ENCODE peak calls at places on chromosomes 12 and 14, in nine cellular contexts. O is ascending aorta, X is brain microvascular endothelial cell, K is foreskin fibroblast, Q is left lung, V is IMR-90, P is adrenal gland, U is pancreas, N is Caco-2. R is an unnamed sample.

GRCh38 chr14:99562848-99563748 is 40.9 kb downstream of the CCDC85C start:
- DNase-seq in O (no peak), X (peak; percentile 48), K (peak; percentile 38), Q (peak; percentile 91), V (peak; percentile 65), P (peak; percentile 96), U (peak; percentile 92), N (peak; percentile 71), R (no peak)

GRCh38 chr12:25434493-25434892 is 118.6 kb downstream of the LMNTD1 start:
- DNase-seq in O (no peak), X (no peak), K (no peak), Q (no peak), V (no peak), P (no peak), U (no peak), N (no peak), R (no peak)

GRCh38 chr14:104129556-104129955 is 8.8 kb upstream of the KIF26A start:
- DNase-seq in O (no peak), X (no peak), K (no peak), Q (no peak), V (no peak), P (no peak), U (no peak), N (no peak), R (no peak)

GRCh38 chr12:18677189-18677588 is 60.6 kb downstream of the PLCZ1 start:
- DNase-seq in O (no peak), X (no peak), K (peak; percentile 52), Q (no peak), V (no peak), P (no peak), U (no peak), N (no peak), R (no peak)

GRCh38 chr14:95216013-95216412 is 58.7 kb upstream of the DICER1 start:
- DNase-seq in O (no peak), X (no peak), K (no peak), Q (no peak), V (no peak), P (no peak), U (no peak), N (no peak), R (no peak)

GRCh38 chr14:75672588-75673192 is 11.6 kb downstream of the TTLL5 start:
- DNase-seq in O (no peak), X (no peak), K (no peak), Q (no peak), V (no peak), P (no peak), U (no peak), N (no peak), R (no peak)

GRCh38 chr14:38198425-38198824 is 9.3 kb upstream of the SSTR1 start:
- DNase-seq in O (no peak), X (no peak), K (no peak), Q (no peak), V (no peak), P (no peak), U (no peak), N (no peak), R (no peak)

GRCh38 chr14:94679941-94680340 is 67.8 kb downstream of the SERPINA3 start:
- DNase-seq in O (no peak), X (no peak), K (no peak), Q (no peak), V (no peak), P (peak; percentile 47), U (no peak), N (no peak), R (no peak)

GRCh38 chr14:96246535-96246839 is 9.5 kb upstream of the BDKRB1 start:
- DNase-seq in O (no peak), X (peak; percentile 96), K (peak; percentile 99), Q (no peak), V (peak; percentile 99), P (no peak), U (no peak), N (peak; percentile 24), R (peak; percentile 95)

GRCh38 chr12:5073838-5074237 is 30.2 kb downstream of the KCNA5 start:
- DNase-seq in O (no peak), X (no peak), K (peak; percentile 46), Q (no peak), V (peak; percentile 44), P (no peak), U (no peak), N (peak; percentile 30), R (no peak)

DNA sequence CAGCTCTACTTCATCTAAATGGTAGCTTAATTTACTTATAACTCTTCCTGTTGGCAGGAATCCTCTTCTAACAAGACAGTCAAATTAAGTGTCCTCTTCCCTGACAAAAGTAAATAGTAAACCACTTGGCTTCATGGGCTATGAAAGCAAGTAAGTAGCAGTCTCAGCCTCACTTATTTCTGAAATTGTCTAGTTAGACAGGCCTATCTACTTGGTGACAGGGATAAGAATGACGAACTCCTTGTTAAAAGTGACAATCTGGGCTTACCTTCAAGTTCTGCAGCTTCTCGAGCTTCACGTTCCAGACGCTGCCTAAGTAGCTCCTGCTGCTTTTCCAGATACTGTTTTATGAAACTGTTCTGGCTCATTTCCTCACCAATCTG is 4.7 kb downstream of the ACIN1 start:
- DNase-seq in O (no peak), X (no peak), K (no peak), Q (no peak), V (no peak), P (no peak), U (no peak), N (no peak), R (no peak)
- H3K4me3 ChIP-seq in O (no peak overlapping the region), X (no peak overlapping the region), K (no peak overlapping the region), Q (no peak overlapping the region), V (no peak overlapping the region), P (no peak overlapping the region), U (no peak overlapping the region), N (no peak overlapping the region), R (no peak overlapping the region)

GRCh38 chr12:113006641-113007040 is 28.3 kb downstream of the OAS2 start:
- DNase-seq in O (no peak), X (no peak), K (no peak), Q (no peak), V (no peak), P (no peak), U (no peak), N (no peak), R (no peak)

GRCh38 chr12:113007166-113007565 is 28.8 kb downstream of the OAS2 start:
- DNase-seq in O (no peak), X (peak; percentile 71), K (peak; percentile 24), Q (no peak), V (peak; percentile 18), P (peak; percentile 80), U (no peak), N (no peak), R (peak; percentile 78)

GRCh38 chr12:113002676-113003075 is 24.4 kb downstream of the OAS2 start:
- DNase-seq in O (no peak), X (no peak), K (no peak), Q (no peak), V (no peak), P (no peak), U (no peak), N (no peak), R (no peak)

GRCh38 chr12:113003631-113004030 is 25.3 kb downstream of the OAS2 start:
- DNase-seq in O (no peak), X (no peak), K (no peak), Q (no peak), V (no peak), P (peak; percentile 60), U (no peak), N (no peak), R (no peak)

DNA sequence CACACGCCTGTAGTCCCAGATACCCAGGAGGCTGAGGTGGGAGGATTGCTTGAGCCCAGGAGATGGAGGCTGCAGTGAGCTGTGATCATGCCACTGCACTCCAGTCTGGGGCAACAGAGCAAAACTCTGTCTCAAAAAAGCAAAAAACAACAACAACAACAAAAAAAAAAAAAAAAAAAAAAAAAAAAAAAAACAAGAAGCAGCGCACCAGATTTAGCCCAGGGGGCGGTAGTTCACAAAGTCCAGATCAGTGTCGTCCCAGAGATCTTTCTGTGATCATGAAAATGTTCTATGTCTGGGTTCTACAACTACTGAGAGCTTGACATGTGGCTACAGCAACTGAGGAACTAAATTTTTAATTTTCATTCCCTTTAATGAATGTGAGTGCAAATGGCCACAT is 27.4 kb downstream of the OAS2 start:
- DNase-seq in O (no peak), X (no peak), K (no peak), Q (no peak), V (no peak), P (no peak), U (no peak), N (no peak), R (no peak)
- TF ChIP-seq CTCF in O (no peak), X (peak; percentile 53), K (peak; percentile 29), Q (no peak), V (peak; percentile 11), P (no peak), U (no peak), N (peak; percentile 10), R (peak; percentile 18)

GRCh38 chr12:569803-570236 is 93.4 kb downstream of the NINJ2 start:
- DNase-seq in O (no peak), X (peak; percentile 72), K (peak; percentile 95), Q (peak; percentile 97), V (peak; percentile 70), P (peak; percentile 94), U (peak; percentile 95), N (peak; percentile 97), R (no peak)

GRCh38 chr12:570237-570925 is 92.9 kb downstream of the NINJ2 start:
- DNase-seq in O (no peak), X (peak; percentile 67), K (peak; percentile 96), Q (peak; percentile 88), V (peak; percentile 82), P (peak; percentile 86), U (peak; percentile 69), N (peak; percentile 92), R (no peak)

GRCh38 chr12:571795-572531 is 91.3 kb downstream of the NINJ2 start:
- DNase-seq in O (no peak), X (no peak), K (peak; percentile 58), Q (no peak), V (no peak), P (peak; percentile 86), U (peak; percentile 48), N (peak; percentile 80), R (no peak)

GRCh38 chr12:570949-571794 is 92.1 kb downstream of the NINJ2 start:
- DNase-seq in O (no peak), X (no peak), K (peak; percentile 96), Q (peak; percentile 83), V (peak; percentile 80), P (peak; percentile 90), U (peak; percentile 54), N (peak; percentile 86), R (peak; percentile 60)

DNA sequence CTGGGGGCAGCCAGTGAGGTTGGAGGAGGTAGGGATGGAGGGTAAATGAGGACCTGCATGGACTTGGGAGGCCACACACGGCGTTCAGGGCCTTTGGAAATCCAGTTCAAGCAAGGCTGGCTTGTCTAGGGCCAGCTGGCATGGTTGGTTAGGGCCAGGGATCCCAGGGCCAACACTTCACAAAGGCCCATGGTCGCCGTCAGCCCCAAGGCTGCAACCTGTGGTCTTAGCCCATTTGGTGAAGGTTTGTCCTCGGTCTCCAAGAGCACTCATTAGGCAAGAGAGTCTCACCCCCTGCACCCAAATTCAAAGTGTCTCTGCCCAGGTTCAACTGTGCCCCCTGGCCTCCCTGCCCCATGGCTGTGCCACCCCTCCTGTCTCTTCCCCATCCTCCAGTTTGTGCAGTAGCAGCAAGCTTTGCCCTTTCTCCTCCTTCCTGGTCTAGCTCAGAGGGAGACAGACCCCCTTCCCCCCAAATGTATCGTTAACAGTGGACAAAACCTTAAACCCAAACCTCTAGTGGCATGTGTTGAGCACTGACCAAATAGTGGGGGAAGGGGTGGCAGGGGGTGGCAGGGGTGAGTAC is 94.1 kb downstream of the NINJ2 start:
- DNase-seq in O (no peak), X (no peak), K (no peak), Q (no peak), V (no peak), P (no peak), U (no peak), N (no peak), R (no peak)
- H3K4me3 ChIP-seq in O (peak overlapping the region; percentile 77), X (no peak overlapping the region), K (no peak overlapping the region), Q (no peak overlapping the region), V (no peak overlapping the region), P (no peak overlapping the region), U (peak overlapping the region; percentile 59), N (peak overlapping the region; percentile 80), R (no peak overlapping the region)

GRCh38 chr12:3558854-3559253 is 67.9 kb downstream of the PRMT8 start:
- DNase-seq in O (no peak), X (no peak), K (no peak), Q (no peak), V (no peak), P (no peak), U (no peak), N (no peak), R (no peak)
- TF ChIP-seq CTCF in O (no peak), X (no peak), K (no peak), Q (no peak), V (no peak), P (no peak), U (no peak), N (no peak), R (no peak)